ENCODE peak calls at places on chromosomes 16 and 17, in five cellular contexts. Q is AG09319; R is stimulated activated CD4-positive, alpha-beta T cell treated with anti-CD3 and anti-CD28 coated beads, Interleukin-4, amount 100 ng/mL, for 48 hours; N is T-helper 2 cell treated with Interferon-gamma antibody and Interleukin-4, amounts not matched to agents 5 μg/mL and 100 μg/mL, for 36 hours; G is Calu3. T is an unnamed sample.

GRCh38 chr16:71758293-71758760 is 33.8 kb upstream of the PHLPP2 start:
- DNase-seq in Q (no peak), N (no peak), R (no peak), G (no peak), T (no peak)

GRCh38 chr17:83073389-83074063 is 5.9 kb upstream of the METRNL start:
- DNase-seq in R (no peak), G (peak), Q (no peak), N (no peak), T (peak)

GRCh38 chr17:46044286-46044928 is 45.4 kb downstream of the STH start:
- DNase-seq in N (no peak), Q (peak), R (no peak), G (peak), T (peak)

GRCh38 chr16:20939599-20939998 is 39.0 kb downstream of the LYRM1 start:
- DNase-seq in G (no peak), R (no peak), N (peak), Q (no peak), T (no peak)

GRCh38 chr16:66278604-66279262 is 87.8 kb upstream of the CDH5 start:
- DNase-seq in R (no peak), N (no peak), G (peak), Q (no peak), T (peak)

GRCh38 chr16:5649762-5650445 is 552.3 kb upstream of the EEF2KMT start:
- DNase-seq in G (no peak), N (no peak), Q (no peak), R (no peak), T (no peak)

GRCh38 chr17:8382052-8382879 is 727 bp downstream of the RPL26 start:
- DNase-seq in N (no peak), R (no peak), G (no peak), Q (no peak), T (peak)

GRCh38 chr17:1006054-1006453 is 9.1 kb downstream of the TIMM22 start:
- DNase-seq in R (no peak), N (no peak), G (no peak), Q (no peak), T (peak)

GRCh38 chr16:67723151-67723915 is 4.2 kb upstream of the GFOD2 start:
- DNase-seq in G (no peak), N (no peak), R (no peak), Q (no peak), T (peak)

GRCh38 chr16:53773881-53774280 is 69.9 kb downstream of the FTO start:
- DNase-seq in G (no peak), N (no peak), Q (no peak), R (no peak), T (no peak)

GRCh38 chr17:79203657-79204056 is 129.0 kb downstream of the ENGASE start:
- DNase-seq in Q (no peak), N (no peak), G (no peak), R (no peak), T (no peak)

GRCh38 chr17:17042851-17043667 is 802 bp downstream of the MPRIP start:
- DNase-seq in N (peak), Q (no peak), R (no peak), G (no peak), T (peak)

GRCh38 chr17:72205357-72205756 is 84.5 kb downstream of the SOX9 start:
- DNase-seq in G (no peak), N (no peak), Q (no peak), R (no peak), T (no peak)

GRCh38 chr17:58535431-58535830 is 21.0 kb upstream of the MTMR4 start:
- DNase-seq in Q (no peak), G (no peak), R (no peak), N (no peak), T (no peak)

GRCh38 chr16:85746431-85747227 is 4.3 kb downstream of the C16orf74 start:
- DNase-seq in R (no peak), Q (no peak), G (peak), N (no peak), T (peak)

GRCh38 chr17:35148144-35148543 is 527 bp downstream of the UNC45B start:
- DNase-seq in R (no peak), N (no peak), G (no peak), Q (no peak), T (peak)

GRCh38 chr16:1288813-1289479 is 20.5 kb upstream of the UBE2I start:
- DNase-seq in N (no peak), Q (no peak), R (no peak), G (no peak), T (no peak)

GRCh38 chr16:560221-560700 is at the start of gene PRR35:
- DNase-seq in N (no peak), G (no peak), R (no peak), Q (no peak), T (no peak)

GRCh38 chr16:83068686-83069085 is 441.9 kb downstream of the CDH13 start:
- DNase-seq in R (no peak), N (no peak), Q (peak), G (no peak), T (no peak)

GRCh38 chr17:50955667-50956120 is 89.5 kb upstream of the TOB1 start:
- DNase-seq in R (no peak), N (no peak), G (no peak), Q (no peak), T (no peak)

GRCh38 chr16:63617047-63617989 is 1504.5 kb downstream of the CDH11 start:
- DNase-seq in R (no peak), Q (no peak), N (no peak), G (no peak), T (no peak)

GRCh38 chr16:1093284-1094123 is 2.5 kb downstream of the C1QTNF8 start:
- DNase-seq in G (no peak), R (no peak), Q (no peak), N (no peak), T (no peak)

T was measured in trophoblast cell.